ENCODE peak calls at places on chromosomes 13 and 19, in four cellular contexts. U is endodermal cell, N is tibial artery, T is epithelial cell of prostate. R is an unnamed sample.

GRCh38 chr19:11736696-11737095 is 2.0 kb downstream of the ZNF823 start:
- DNase-seq in N (peak), U (no peak), T (no peak), R (peak)

GRCh38 chr13:35771898-35772297 is 295.4 kb upstream of the MAB21L1 start:
- DNase-seq in N (no peak), T (peak), U (no peak), R (peak)

GRCh38 chr19:48338253-48338755 is 13.0 kb downstream of the EMP3 start:
- DNase-seq in N (no peak), T (no peak), U (no peak), R (no peak)

GRCh38 chr13:44843403-44843802 is 145.9 kb downstream of the NUFIP1 start:
- DNase-seq in T (no peak), N (no peak), U (no peak), R (no peak)

GRCh38 chr19:16830679-16831078 is 1.5 kb downstream of the SIN3B start:
- DNase-seq in T (no peak), N (no peak), U (no peak), R (no peak)

GRCh38 chr19:804419-805160 is 7.3 kb downstream of the PTBP1 start:
- DNase-seq in U (no peak), T (no peak), N (no peak), R (no peak)

GRCh38 chr19:54461201-54462071 is 2.1 kb downstream of the LENG9 start:
- DNase-seq in U (peak), N (no peak), T (no peak), R (no peak)

GRCh38 chr19:34403784-34404108 is 453 bp upstream of the PDCD2L start:
- DNase-seq in U (no peak), N (no peak), T (no peak), R (no peak)

GRCh38 chr13:102401755-102402154 is at the start of gene FGF14:
- DNase-seq in U (no peak), T (no peak), N (no peak), R (no peak)

GRCh38 chr13:27712421-27712820 is 79.9 kb upstream of the GSX1 start:
- DNase-seq in T (no peak), U (no peak), N (peak), R (peak)

GRCh38 chr19:21022996-21023395 is 2.5 kb downstream of the ZNF430 start:
- DNase-seq in N (no peak), U (no peak), T (peak), R (no peak)

GRCh38 chr19:21023901-21024300 is 3.4 kb downstream of the ZNF430 start:
- DNase-seq in N (no peak), T (peak), U (no peak), R (no peak)

GRCh38 chr19:21028969-21029268 is 8.5 kb downstream of the ZNF430 start:
- DNase-seq in U (no peak), N (no peak), T (no peak), R (no peak)
- H3K27ac ChIP-seq in U (no peak), N (no peak), T (no peak), R (no peak)

DNA sequence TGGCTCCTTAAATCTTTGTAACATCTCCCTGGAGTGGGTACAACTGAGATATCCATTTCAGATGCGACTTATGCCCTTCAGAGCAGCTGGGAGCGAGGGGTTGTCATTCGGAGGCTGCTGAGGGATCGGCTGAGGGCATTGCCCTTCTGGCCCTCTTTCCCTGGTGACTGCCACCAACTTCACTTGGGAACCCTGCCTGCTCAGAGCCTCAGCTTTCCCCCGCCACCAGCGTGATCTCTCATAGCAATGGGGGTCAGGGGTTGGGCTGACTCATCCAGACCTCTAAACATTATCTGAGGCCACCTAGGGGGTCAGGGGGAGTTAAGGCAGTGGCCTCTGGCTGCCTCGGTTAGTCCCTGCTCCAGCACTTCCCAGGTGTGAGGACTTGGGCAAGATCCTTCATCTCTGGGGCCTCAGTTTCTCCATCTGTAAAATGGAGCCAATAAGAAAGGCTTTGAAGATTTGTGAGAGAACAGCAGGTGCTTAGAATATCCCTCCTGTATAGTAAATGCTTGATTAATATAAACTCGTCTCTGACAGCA is 1.1 kb downstream of the PRX start:
- DNase-seq in N (no peak), T (no peak), U (peak), R (no peak)
- H3K27ac ChIP-seq in N (peak), T (no peak), U (no peak), R (no peak)

GRCh38 chr19:45876161-45876410 is 9.9 kb downstream of the IRF2BP1 start:
- DNase-seq in U (no peak), T (no peak), N (no peak), R (no peak)
- H3K27ac ChIP-seq in U (no peak), T (no peak), N (no peak), R (peak)

DNA sequence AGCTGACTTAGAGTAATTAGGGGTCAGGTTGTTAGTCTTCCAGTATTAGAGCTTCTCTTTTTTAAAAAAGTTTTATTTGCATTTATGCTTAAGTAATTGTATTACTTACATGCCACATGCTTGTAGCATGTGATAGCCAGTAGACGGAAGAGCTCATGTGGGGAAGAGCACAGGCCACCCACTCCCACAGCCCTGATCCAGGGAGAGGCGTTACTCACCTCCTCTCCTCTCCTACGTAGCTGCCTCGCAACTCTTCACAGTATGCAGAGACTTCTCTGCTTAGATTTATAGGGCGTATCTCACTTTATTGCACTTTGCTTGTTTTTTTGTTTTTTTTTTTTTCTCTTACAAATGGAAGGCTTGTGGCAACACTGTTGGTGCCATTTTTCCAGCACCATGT is 95.3 kb upstream of the TEX29 start:
- DNase-seq in N (no peak), T (no peak), U (no peak), R (no peak)
- H3K27ac ChIP-seq in N (peak), T (no peak), U (no peak), R (no peak)

DNA sequence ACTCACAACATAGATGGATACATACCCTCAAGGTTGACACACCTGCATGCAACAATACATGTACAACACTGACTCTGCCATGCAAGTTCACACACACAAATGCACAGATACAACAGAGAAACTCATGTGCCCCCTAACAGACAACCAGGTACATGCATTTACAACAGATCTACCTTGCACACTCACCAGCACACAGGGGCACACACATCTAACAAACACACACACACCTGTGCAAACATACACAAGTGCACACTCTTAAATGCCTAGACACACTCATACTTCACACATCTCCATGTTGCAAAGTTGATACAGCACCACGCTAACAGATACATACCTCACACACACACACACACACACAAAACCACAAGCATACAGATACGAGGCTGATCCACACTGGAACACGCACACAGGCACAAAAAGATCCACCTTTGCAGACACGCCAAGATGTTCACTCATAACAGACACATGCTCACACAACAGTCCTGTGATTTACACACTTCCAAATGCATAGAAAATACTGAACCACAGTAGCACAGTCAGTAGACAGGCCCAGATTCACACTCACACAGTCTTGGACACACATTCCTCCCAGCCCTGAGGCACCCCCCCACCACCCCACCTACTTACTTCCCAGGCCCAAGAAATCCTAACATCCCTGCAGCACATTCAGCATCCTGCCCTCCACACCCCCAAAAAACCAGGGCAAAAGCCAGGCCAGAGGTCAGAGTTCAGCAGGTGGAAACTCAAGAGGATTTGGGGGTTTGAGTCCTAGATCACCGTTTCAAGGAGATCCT is 1.4 kb downstream of the LRFN1 start:
- DNase-seq in N (no peak), T (no peak), U (no peak), R (no peak)
- H3K27ac ChIP-seq in N (no peak), T (no peak), U (no peak), R (no peak)

DNA sequence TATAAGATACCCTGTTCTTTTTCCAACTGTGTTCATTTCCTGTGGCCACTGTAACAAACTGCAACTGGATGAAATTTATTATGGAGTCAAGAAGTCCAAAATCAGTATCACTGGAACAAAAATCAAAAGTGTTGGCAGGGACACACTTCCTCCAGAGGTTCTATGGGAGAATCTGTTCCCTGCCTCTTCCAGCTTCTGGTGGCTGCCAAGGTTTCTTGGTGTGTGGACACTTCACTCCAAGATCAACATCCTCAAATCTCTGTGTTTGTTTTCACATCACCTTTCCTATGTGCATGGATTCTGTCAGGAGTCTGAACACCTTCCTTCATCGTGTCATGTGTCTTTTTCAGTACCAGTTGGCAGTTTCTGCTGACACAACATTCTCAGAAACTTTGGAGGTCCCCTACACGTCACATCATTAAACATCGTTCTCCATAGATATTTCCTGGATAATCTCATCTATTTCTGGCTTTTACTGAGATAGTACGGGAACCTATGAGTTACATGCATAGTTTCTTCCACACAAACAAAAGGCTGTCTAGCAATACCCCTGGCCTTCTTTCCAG is 15.2 kb upstream of the EFNB2 start:
- DNase-seq in T (no peak), U (no peak), N (no peak), R (no peak)
- H3K27ac ChIP-seq in T (no peak), U (no peak), N (peak), R (no peak)

R was measured in SJCRH30.